ENCODE peak calls at places on chromosomes 2 and 18, in five cellular contexts. G, H, P, X and M are unnamed samples. For H3K4me1, the result is how much of the 10 kb centered on the place peaks cover.

GRCh38 chr2:158997037-158997785 is 28.8 kb downstream of the TANC1 start:
- DNase-seq in P (no peak), H (no peak), X (no peak), G (no peak), M (no peak)

GRCh38 chr2:137173514-137173913 is 408.2 kb downstream of the THSD7B start:
- DNase-seq in G (no peak), H (no peak), P (no peak), X (no peak), M (peak)

GRCh38 chr2:190628651-190629378 is 20.1 kb upstream of the NAB1 start:
- DNase-seq in X (no peak), P (no peak), G (no peak), H (no peak), M (no peak)

GRCh38 chr2:123080331-123080730 is 944.8 kb upstream of the CNTNAP5 start:
- DNase-seq in G (no peak), X (no peak), P (no peak), H (no peak), M (peak)

GRCh38 chr2:228690681-228691080 is 509.2 kb upstream of the SPHKAP start:
- DNase-seq in P (no peak), X (no peak), H (no peak), G (no peak), M (no peak)

GRCh38 chr18:43236921-43237320 is 40.4 kb downstream of the SYT4 start:
- DNase-seq in H (no peak), G (no peak), X (no peak), P (no peak), M (no peak)

GRCh38 chr18:46676162-46676830 is 19.3 kb upstream of the LOXHD1 start:
- DNase-seq in G (no peak), X (no peak), H (no peak), P (no peak), M (no peak)

GRCh38 chr18:3605562-3606443 is 155.8 kb downstream of the TGIF1 start:
- DNase-seq in X (no peak), H (no peak), G (no peak), P (no peak), M (no peak)

GRCh38 chr2:68464651-68465050 is 2.4 kb downstream of the FBXO48 start:
- DNase-seq in H (no peak), P (no peak), X (no peak), G (no peak), M (no peak)

DNA sequence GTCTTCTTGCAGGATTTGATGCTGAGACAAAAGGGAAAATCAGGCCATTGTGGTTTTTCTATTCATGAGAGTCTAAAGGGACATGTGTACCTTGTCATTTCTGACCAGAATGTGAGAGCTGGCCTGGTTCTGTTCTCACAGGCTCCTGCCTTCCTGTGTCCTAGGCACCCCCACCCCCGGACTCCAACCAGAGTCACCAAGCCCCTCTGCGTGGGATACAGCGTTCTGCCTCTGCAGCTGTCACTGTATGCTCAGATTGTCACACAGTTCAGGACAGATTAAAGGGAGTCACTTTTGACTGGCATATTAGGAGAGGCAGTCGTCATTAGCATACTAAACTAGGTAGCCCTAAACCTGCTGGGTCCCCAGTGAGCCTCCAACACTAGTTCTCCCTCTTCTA is 340.3 kb downstream of the CMPK2 start:
- DNase-seq in H (peak), P (no peak), X (no peak), G (no peak), M (no peak)
- H3K4me1 ChIP-seq in H (under half), P (under half), X (under half), G (under half), M (under half)

DNA sequence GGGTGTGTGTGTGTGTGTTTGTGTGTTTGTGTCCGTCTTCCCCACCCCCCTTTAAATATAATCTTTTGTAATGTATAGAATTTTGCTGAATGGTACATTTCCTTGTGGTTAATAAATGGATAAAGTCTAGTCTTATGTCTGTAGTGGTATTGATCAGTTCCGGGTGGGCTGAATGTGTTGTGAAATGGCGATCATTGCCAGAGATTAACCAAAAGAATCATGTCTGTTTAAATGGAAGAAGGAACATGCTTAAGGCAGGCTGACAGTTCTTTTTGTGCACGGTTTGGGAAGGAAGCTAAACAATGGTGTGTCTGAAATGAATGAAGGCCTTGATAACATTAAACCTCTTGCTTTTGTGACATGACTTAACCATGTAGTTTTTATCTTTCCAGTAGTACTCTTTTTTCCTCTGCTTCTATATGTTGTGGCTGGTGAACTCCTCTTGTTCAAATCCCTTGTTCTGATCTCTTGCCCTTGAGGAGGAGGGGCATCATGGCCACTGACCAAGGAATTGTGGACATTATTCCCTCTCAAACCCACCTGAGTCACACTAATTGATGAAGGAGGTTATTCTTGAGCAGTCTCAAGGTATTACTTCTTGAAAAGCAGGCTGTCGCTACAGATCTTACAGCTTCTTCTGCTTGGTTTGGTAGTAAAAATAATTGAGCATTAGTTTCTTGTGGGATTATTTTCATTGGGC is 1.7 kb downstream of the ACVR2A start:
- DNase-seq in G (no peak), H (no peak), P (no peak), X (no peak), M (no peak)
- H3K4me3 ChIP-seq in G (peak), H (peak), P (peak), X (peak), M (no peak)

DNA sequence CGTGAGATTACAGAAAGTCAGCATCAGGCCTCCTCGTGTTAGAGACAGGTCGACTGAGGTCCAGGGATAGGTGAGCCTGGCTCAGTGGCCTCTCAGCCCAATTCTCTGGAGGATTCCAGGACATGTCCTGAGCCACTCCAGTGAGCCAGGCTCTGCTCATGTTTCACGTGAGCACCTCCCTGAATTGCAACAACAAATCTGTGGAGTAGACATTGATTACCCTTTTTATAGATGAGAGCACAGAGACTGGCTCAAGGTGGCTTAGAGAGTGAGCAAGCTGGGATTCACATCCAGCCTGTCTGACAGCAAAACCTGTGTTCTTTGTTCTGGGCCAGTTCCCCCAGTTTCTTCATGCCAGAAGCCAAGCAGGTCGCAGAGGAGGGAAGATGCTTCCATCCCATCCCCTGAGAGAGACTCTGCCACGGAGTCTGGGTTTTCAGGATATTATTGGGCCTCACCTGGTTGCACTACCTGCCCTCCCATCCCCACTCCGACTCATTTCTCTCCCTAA is 46.4 kb downstream of the HS1BP3 start:
- DNase-seq in X (peak), H (no peak), P (no peak), G (peak), M (no peak)
- H3K4me1 ChIP-seq in X (under half), H (under half), P (under half), G (under half), M (under half)

DNA sequence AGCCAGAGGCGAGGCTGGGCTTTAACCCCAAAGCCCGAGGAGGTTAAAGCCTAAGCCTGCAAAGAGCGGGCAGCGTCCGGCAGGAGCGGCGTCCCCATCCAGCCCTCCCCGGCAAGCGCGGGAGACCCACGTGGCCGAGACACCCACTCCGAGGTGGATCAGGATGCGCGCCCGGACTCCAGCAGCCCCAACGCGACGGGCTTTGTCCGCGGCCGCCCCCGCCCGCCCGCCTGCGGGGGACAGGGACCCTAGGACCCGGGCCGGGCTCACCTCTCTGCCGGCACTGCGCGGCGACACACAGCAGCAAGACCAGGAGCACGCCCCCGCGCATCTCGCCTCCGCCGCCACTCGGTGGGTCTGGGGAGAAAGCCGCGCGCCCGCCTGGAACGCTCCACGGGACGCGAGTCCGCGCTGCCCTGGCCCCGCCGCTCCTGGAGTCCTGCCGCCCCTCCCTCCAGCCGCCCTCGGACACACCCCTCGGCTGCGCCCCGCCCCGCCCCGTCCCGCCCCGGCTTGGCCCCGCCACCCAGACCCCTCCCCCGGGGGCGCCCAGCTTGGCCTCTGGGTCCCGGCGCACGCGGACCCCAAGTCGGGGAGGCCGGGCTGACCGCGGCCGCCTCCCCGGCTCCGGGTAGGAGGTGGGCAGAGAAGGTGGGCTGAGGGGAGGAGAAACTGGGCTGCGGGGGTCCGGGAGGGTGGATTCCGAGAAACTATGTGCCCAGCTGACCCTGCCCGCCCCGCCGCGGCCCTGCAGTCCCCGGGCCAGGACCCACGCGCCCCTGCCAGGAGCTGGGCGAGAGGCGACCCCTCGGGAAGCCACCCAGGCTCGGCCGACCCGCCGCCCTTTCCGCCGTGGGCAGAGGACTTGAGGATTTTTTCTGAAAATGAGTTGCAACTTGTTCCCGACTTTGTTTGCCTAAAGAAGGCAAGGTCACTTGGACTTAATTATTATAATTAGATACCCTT is at the start of gene LAMA1:
- DNase-seq in H (peak), X (peak), G (no peak), P (no peak), M (no peak)
- H3K4me3 ChIP-seq in H (peak), X (peak), G (peak), P (peak), M (peak)

GRCh38 chr2:46332686-46333281 is 35.6 kb downstream of the EPAS1 start:
- DNase-seq in G (no peak), P (no peak), H (no peak), X (no peak), M (no peak)

GRCh38 chr2:46329340-46329739 is 32.1 kb downstream of the EPAS1 start:
- DNase-seq in G (no peak), X (no peak), H (no peak), P (no peak), M (no peak)

GRCh38 chr2:46329803-46330775 is 32.9 kb downstream of the EPAS1 start:
- DNase-seq in X (no peak), G (no peak), P (no peak), H (no peak), M (no peak)

GRCh38 chr2:46333912-46334311 is 36.7 kb downstream of the EPAS1 start:
- DNase-seq in X (no peak), H (no peak), G (no peak), P (no peak), M (no peak)

GRCh38 chr2:46331099-46331766 is 34.0 kb downstream of the EPAS1 start:
- DNase-seq in H (peak), G (no peak), X (no peak), P (no peak), M (no peak)
- H3K4me1 ChIP-seq in H (half or more), G (half or more), X (half or more), P (half or more), M (under half)

GRCh38 chr2:101768480-101769077 is 71.1 kb downstream of the MAP4K4 start:
- DNase-seq in G (no peak), X (no peak), P (no peak), H (no peak), M (no peak)

GRCh38 chr2:101762451-101763171 is 65.1 kb downstream of the MAP4K4 start:
- DNase-seq in G (no peak), P (no peak), X (no peak), H (no peak), M (no peak)

GRCh38 chr2:101763496-101764333 is 66.2 kb downstream of the MAP4K4 start:
- DNase-seq in G (no peak), H (no peak), P (no peak), X (no peak), M (no peak)

GRCh38 chr2:101766871-101767739 is 69.6 kb downstream of the MAP4K4 start:
- DNase-seq in P (no peak), X (no peak), H (no peak), G (no peak), M (no peak)

DNA sequence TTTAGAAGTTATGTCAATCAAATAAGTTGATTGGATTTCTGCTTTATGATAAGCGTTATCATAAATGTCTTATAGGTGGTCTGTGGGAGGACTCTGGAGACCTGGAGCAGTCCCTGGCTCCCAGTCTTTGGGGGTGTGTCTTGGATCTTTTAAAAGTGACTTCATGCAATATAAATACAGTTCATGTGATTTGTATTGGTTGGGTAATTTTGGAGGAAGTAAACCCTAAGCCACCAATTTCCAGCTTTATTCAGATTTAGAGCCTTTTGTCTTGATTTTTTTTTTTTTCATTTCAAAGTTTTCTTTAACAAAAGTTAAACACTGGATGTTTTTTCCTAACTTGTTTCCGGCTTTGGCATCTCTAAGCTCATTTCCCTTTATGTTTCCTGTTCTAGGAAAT is 68.8 kb downstream of the MAP4K4 start:
- DNase-seq in H (no peak), G (no peak), X (no peak), P (no peak), M (no peak)
- H3K4me3 ChIP-seq in H (no peak), G (peak), X (no peak), P (peak), M (no peak)

DNA sequence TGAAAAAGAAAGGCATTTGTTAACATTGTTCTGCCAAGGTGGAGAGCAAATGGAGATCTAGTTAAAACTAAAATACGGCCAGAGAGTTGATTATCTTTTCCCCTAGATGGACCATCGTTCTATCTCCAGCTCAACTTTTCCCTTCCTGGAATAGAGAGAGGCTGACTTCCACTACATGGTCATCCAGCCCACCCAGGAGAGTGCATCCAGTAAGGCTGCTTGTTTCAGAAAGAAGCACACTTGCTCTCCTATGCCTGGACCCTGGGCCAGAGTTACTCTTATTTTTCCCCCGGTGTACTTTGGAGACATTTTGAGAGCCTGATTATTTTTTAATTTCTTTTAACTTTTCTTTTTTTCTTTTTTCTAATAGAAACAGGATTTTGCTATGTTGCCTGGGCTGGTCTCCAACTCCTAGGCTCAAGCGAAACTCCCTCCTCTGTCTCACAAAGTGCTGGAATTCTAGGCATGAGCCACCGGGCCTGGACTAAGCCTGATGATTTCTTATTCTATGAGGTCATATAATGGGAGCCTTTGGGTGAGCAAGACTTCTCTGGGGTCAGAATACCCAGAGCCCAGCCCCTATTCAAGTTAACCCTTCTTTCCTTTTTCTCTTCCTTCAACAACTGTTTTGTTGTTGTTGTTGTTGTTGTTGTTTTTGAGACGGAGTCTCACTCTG is 62.2 kb downstream of the RPL37A start:
- DNase-seq in H (no peak), G (no peak), P (peak), X (no peak), M (no peak)
- H3K4me1 ChIP-seq in H (under half), G (under half), P (under half), X (under half), M (under half)

DNA sequence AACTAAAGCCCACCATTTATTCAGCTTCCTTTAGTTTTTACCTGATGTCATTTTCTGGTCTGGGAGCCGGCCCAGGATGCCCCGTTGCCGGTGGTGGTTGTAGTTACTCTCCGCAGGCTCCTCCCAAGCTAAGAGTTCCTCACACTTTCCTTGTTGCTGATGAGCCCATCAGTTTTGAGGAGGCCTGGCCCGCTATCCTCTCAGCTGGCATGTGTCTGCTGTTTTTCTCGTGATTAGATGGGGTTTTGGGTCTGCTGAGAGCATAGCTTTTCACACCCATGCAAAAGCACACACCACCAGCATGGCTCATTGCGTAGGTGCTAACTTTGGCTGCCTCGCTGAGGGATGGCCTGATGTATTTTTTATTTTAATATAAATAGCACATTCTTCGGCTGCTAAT is 72.1 kb downstream of the PSMG2 start:
- DNase-seq in G (no peak), H (no peak), P (no peak), X (peak), M (no peak)
- H3K4me3 ChIP-seq in G (no peak), H (no peak), P (no peak), X (no peak), M (no peak)